ENCODE peak calls at places on chromosomes 12 and 14, in five cellular contexts. N is EL; P is stimulated activated CD4-positive, alpha-beta T cell treated with anti-CD3 and anti-CD28 coated beads, Interleukin-1b, Interleukin-23, amount 100 ng/mL, for 1 hour; D is COR-L47; W is GM20000. A is an unnamed sample.

GRCh38 chr14:49481099-49481498 is 105.1 kb downstream of the RPS29 start:
- DNase-seq in N (no peak), P (no peak), D (no peak), W (no peak), A (no peak)

GRCh38 chr12:113325938-113326337 is 9.0 kb downstream of the SLC8B1 start:
- DNase-seq in N (peak), P (no peak), D (no peak), W (no peak), A (no peak)

GRCh38 chr12:104788848-104789271 is 169.2 kb downstream of the SLC41A2 start:
- DNase-seq in N (no peak), P (no peak), D (no peak), W (no peak), A (no peak)

GRCh38 chr14:29321646-29322045 is 555.1 kb downstream of the FOXG1 start:
- DNase-seq in N (peak), P (no peak), D (no peak), W (no peak), A (no peak)

GRCh38 chr12:29519585-29520182 is 22.2 kb upstream of the OVCH1 start:
- DNase-seq in N (peak), P (no peak), D (no peak), W (peak), A (no peak)

GRCh38 chr12:6950944-6951540 is at the start of gene PTPN6:
- DNase-seq in N (no peak), P (no peak), D (no peak), W (peak), A (peak)

GRCh38 chr14:50116221-50116956 is at the start of gene VCPKMT:
- DNase-seq in N (peak), P (peak), D (peak), W (peak), A (peak)

GRCh38 chr12:14113031-14113430 is 131.6 kb upstream of the GRIN2B start:
- DNase-seq in N (no peak), P (no peak), D (no peak), W (no peak), A (no peak)

GRCh38 chr14:88359500-88359899 is 26.0 kb upstream of the SPATA7 start:
- DNase-seq in N (no peak), P (no peak), D (no peak), W (no peak), A (peak)

GRCh38 chr12:8045952-8046944 is 13.7 kb downstream of the FOXJ2 start:
- DNase-seq in N (peak), P (peak), D (peak), W (peak), A (peak)

GRCh38 chr12:28350502-28350901 is 160.2 kb downstream of the CCDC91 start:
- DNase-seq in N (no peak), P (no peak), D (no peak), W (no peak), A (no peak)

GRCh38 chr14:79914595-79914994 is 296.7 kb downstream of the DIO2 start:
- DNase-seq in N (no peak), P (no peak), D (no peak), W (no peak), A (no peak)

GRCh38 chr14:71556730-71557129 is 375.5 kb upstream of the RGS6 start:
- DNase-seq in N (no peak), P (no peak), D (no peak), W (no peak), A (no peak)

GRCh38 chr14:105507247-105507646 is 16.2 kb downstream of the TEDC1 start:
- DNase-seq in N (no peak), P (no peak), D (no peak), W (no peak), A (no peak)

GRCh38 chr14:102731871-102732800 is 45.1 kb upstream of the TRAF3 start:
- DNase-seq in N (no peak), P (no peak), D (no peak), W (no peak), A (no peak)

GRCh38 chr14:91358654-91359210 is 58.9 kb downstream of the CCDC88C start:
- DNase-seq in N (no peak), P (no peak), D (no peak), W (no peak), A (no peak)

GRCh38 chr14:88481794-88482193 is 73.0 kb downstream of the PTPN21 start:
- DNase-seq in N (no peak), P (no peak), D (no peak), W (no peak), A (no peak)

GRCh38 chr12:93042283-93042682 is 113.2 kb upstream of the EEA1 start:
- DNase-seq in N (no peak), P (no peak), D (no peak), W (no peak), A (no peak)

GRCh38 chr12:18899678-18900317 is 161.9 kb downstream of the CAPZA3 start:
- DNase-seq in N (no peak), P (no peak), D (no peak), W (no peak), A (no peak)

GRCh38 chr12:52879394-52880351 is 25.2 kb downstream of the KRT8 start:
- DNase-seq in N (peak), P (peak), D (peak), W (peak), A (peak)

GRCh38 chr12:2823483-2823882 is 11.0 kb downstream of the ITFG2 start:
- DNase-seq in N (no peak), P (no peak), D (no peak), W (no peak), A (no peak)

GRCh38 chr12:752673-753400 is 458 bp downstream of the WNK1 start:
- DNase-seq in N (peak), P (no peak), D (no peak), W (peak), A (no peak)

GRCh38 chr12:105409881-105410471 is 79.5 kb downstream of the C12orf75 start:
- DNase-seq in N (peak), P (no peak), D (peak), W (no peak), A (no peak)

GRCh38 chr14:91367173-91368171 is 50.1 kb downstream of the CCDC88C start:
- DNase-seq in N (peak), P (no peak), D (no peak), W (peak), A (no peak)

GRCh38 chr14:50039734-50040400 is 76.5 kb downstream of the VCPKMT start:
- DNase-seq in N (peak), P (no peak), D (no peak), W (no peak), A (no peak)

GRCh38 chr14:93073833-93074769 is 41.6 kb downstream of the ITPK1 start:
- DNase-seq in N (peak), P (no peak), D (no peak), W (no peak), A (no peak)

GRCh38 chr12:29316772-29317171 is 64.2 kb downstream of the ERGIC2 start:
- DNase-seq in N (peak), P (no peak), D (no peak), W (no peak), A (no peak)